ENCODE peak calls at places on chromosomes 12 and 14, in nine cellular contexts. I, M, Y, D, B, C, J, N and W are unnamed samples.

GRCh38 chr12:124397807-124398577 is 103.1 kb downstream of the RFLNA start:
- DNase-seq in N (peak), D (no peak), I (no peak), B (no peak), J (peak), Y (no peak), C (peak), M (no peak), W (no peak)

GRCh38 chr14:72178517-72178916 is 246.3 kb downstream of the RGS6 start:
- DNase-seq in C (no peak), M (no peak), Y (no peak), D (no peak), N (no peak), I (no peak), B (no peak), J (no peak), W (no peak)

GRCh38 chr14:90663680-90664079 is 152.6 kb downstream of the TTC7B start:
- DNase-seq in J (no peak), M (no peak), Y (no peak), C (no peak), D (no peak), I (no peak), N (no peak), B (no peak), W (no peak)

GRCh38 chr12:110079477-110080400 is 31.4 kb upstream of the C12orf76 start:
- DNase-seq in M (peak), C (no peak), I (no peak), N (peak), Y (peak), J (no peak), D (no peak), B (peak), W (no peak)

GRCh38 chr12:130988261-130989175 is 34.8 kb downstream of the ADGRD1 start:
- DNase-seq in B (no peak), J (no peak), Y (no peak), C (no peak), M (no peak), N (no peak), I (no peak), D (no peak), W (no peak)

GRCh38 chr14:68653754-68654153 is 139.1 kb downstream of the ZFP36L1 start:
- DNase-seq in M (no peak), D (no peak), B (no peak), I (no peak), J (no peak), C (no peak), N (no peak), Y (no peak), W (peak)

GRCh38 chr12:48775299-48775698 is 13.6 kb downstream of the ADCY6 start:
- DNase-seq in C (no peak), D (no peak), I (no peak), B (no peak), Y (no peak), J (no peak), M (no peak), N (no peak), W (no peak)

GRCh38 chr14:59254146-59254910 is 65.9 kb downstream of the DAAM1 start:
- DNase-seq in J (no peak), Y (peak), M (peak), D (no peak), I (peak), C (peak), N (peak), B (no peak), W (no peak)

GRCh38 chr12:49706351-49707126 is 666 bp downstream of the FMNL3 start:
- DNase-seq in I (peak), N (peak), M (no peak), C (no peak), D (peak), J (no peak), B (no peak), Y (peak), W (no peak)

GRCh38 chr14:70821916-70822705 is 12.8 kb upstream of the MAP3K9 start:
- DNase-seq in I (peak), B (peak), M (no peak), N (peak), D (peak), J (peak), Y (peak), C (peak), W (no peak)

GRCh38 chr14:52129733-52130132 is 60.9 kb upstream of the NID2 start:
- DNase-seq in C (no peak), I (no peak), M (no peak), Y (no peak), J (no peak), D (no peak), B (no peak), N (no peak), W (no peak)

GRCh38 chr12:87779016-87779415 is 250.2 kb downstream of the C12orf50 start:
- DNase-seq in C (peak), J (no peak), I (no peak), N (no peak), B (no peak), Y (no peak), D (peak), M (no peak), W (no peak)

GRCh38 chr14:71555654-71556559 is 376.3 kb upstream of the RGS6 start:
- DNase-seq in I (no peak), M (no peak), J (no peak), D (peak), C (peak), N (peak), B (peak), Y (peak), W (no peak)

GRCh38 chr12:92108651-92109050 is 37.0 kb downstream of the BTG1 start:
- DNase-seq in I (peak), D (no peak), B (no peak), N (no peak), J (no peak), M (no peak), C (peak), Y (no peak), W (no peak)

GRCh38 chr12:55250944-55251343 is 6.5 kb downstream of the OR6C74 start:
- DNase-seq in I (no peak), D (no peak), Y (no peak), C (no peak), M (no peak), B (no peak), J (no peak), N (no peak), W (no peak)